ENCODE peak calls at places on chromosomes 6 and 20, in five cellular contexts. One of them, this sample, is unnamed.

GRCh38 chr6:126198581-126198980 is 141.3 kb upstream of the CENPW start:
- DNase-seq in SK-N-SH: no peak
- DNase-seq in MM.1S: no peak
- DNase-seq in Panc1: no peak
- DNase-seq in endothelial cell of umbilical vein: no peak
- DNase-seq in this sample: no peak

GRCh38 chr6:34352305-34352937 is 40.0 kb downstream of the NUDT3 start:
- DNase-seq in SK-N-SH: no peak
- DNase-seq in MM.1S: peak; percentile 51
- DNase-seq in Panc1: no peak
- DNase-seq in endothelial cell of umbilical vein: no peak
- DNase-seq in this sample: peak; percentile 24

GRCh38 chr6:142671791-142672190 is 273.2 kb downstream of the HIVEP2 start:
- DNase-seq in SK-N-SH: no peak
- DNase-seq in MM.1S: no peak
- DNase-seq in Panc1: no peak
- DNase-seq in endothelial cell of umbilical vein: no peak
- DNase-seq in this sample: no peak

GRCh38 chr6:39173276-39173675 is 56.0 kb downstream of the KCNK5 start:
- DNase-seq in SK-N-SH: no peak
- DNase-seq in MM.1S: no peak
- DNase-seq in Panc1: no peak
- DNase-seq in endothelial cell of umbilical vein: no peak
- DNase-seq in this sample: no peak

GRCh38 chr6:170271771-170272314 is 19.0 kb downstream of the DLL1 start:
- DNase-seq in SK-N-SH: no peak
- DNase-seq in MM.1S: peak; percentile 61
- DNase-seq in Panc1: no peak
- DNase-seq in endothelial cell of umbilical vein: no peak
- DNase-seq in this sample: no peak

GRCh38 chr6:162538643-162539064 is 188.9 kb downstream of the PRKN start:
- DNase-seq in SK-N-SH: peak; percentile 80
- DNase-seq in MM.1S: no peak
- DNase-seq in Panc1: no peak
- DNase-seq in endothelial cell of umbilical vein: no peak
- DNase-seq in this sample: no peak

GRCh38 chr6:104639671-104640070 is 220.0 kb downstream of the HACE1 start:
- DNase-seq in SK-N-SH: no peak
- DNase-seq in MM.1S: no peak
- DNase-seq in Panc1: no peak
- DNase-seq in endothelial cell of umbilical vein: peak; percentile 26
- DNase-seq in this sample: no peak

GRCh38 chr20:34024733-34025351 is 31.1 kb downstream of the RALY start:
- DNase-seq in SK-N-SH: no peak
- DNase-seq in MM.1S: peak; percentile 41
- DNase-seq in Panc1: no peak
- DNase-seq in endothelial cell of umbilical vein: no peak
- DNase-seq in this sample: no peak

GRCh38 chr20:37200926-37201826 is 21.8 kb upstream of the MROH8 start:
- DNase-seq in SK-N-SH: no peak
- DNase-seq in MM.1S: no peak
- DNase-seq in Panc1: no peak
- DNase-seq in endothelial cell of umbilical vein: no peak
- DNase-seq in this sample: no peak

GRCh38 chr20:8399963-8400362 is 267.9 kb downstream of the PLCB1 start:
- DNase-seq in SK-N-SH: no peak
- DNase-seq in MM.1S: peak; percentile 83
- DNase-seq in Panc1: no peak
- DNase-seq in endothelial cell of umbilical vein: no peak
- DNase-seq in this sample: no peak

GRCh38 chr6:27684264-27685211 is 211.6 kb upstream of the ZNF184 start:
- DNase-seq in SK-N-SH: peak; percentile 64
- DNase-seq in MM.1S: no peak
- DNase-seq in Panc1: peak; percentile 98
- DNase-seq in endothelial cell of umbilical vein: peak; percentile 49
- DNase-seq in this sample: peak; percentile 95

GRCh38 chr20:46402236-46402886 is 4.1 kb downstream of the ELMO2 start:
- DNase-seq in SK-N-SH: no peak
- DNase-seq in MM.1S: no peak
- DNase-seq in Panc1: no peak
- DNase-seq in endothelial cell of umbilical vein: no peak
- DNase-seq in this sample: no peak

GRCh38 chr6:33289784-33290315 is 449 bp downstream of the PFDN6 start:
- DNase-seq in SK-N-SH: peak; percentile 45
- DNase-seq in MM.1S: no peak
- DNase-seq in Panc1: no peak
- DNase-seq in endothelial cell of umbilical vein: no peak
- DNase-seq in this sample: no peak

GRCh38 chr6:43977404-43978111 is 149.7 kb downstream of the MRPL14 start:
- DNase-seq in SK-N-SH: no peak
- DNase-seq in MM.1S: peak; percentile 85
- DNase-seq in Panc1: no peak
- DNase-seq in endothelial cell of umbilical vein: no peak
- DNase-seq in this sample: no peak

GRCh38 chr6:13373488-13373886 is 45.1 kb upstream of the TBC1D7 start:
- DNase-seq in SK-N-SH: no peak
- DNase-seq in MM.1S: no peak
- DNase-seq in Panc1: no peak
- DNase-seq in endothelial cell of umbilical vein: peak; percentile 67
- DNase-seq in this sample: no peak

GRCh38 chr6:100322886-100323285 is 141.8 kb downstream of the SIM1 start:
- DNase-seq in SK-N-SH: no peak
- DNase-seq in MM.1S: no peak
- DNase-seq in Panc1: no peak
- DNase-seq in endothelial cell of umbilical vein: no peak
- DNase-seq in this sample: no peak

GRCh38 chr6:122751291-122751690 is 28.2 kb upstream of the FABP7 start:
- DNase-seq in SK-N-SH: no peak
- DNase-seq in MM.1S: peak; percentile 32
- DNase-seq in Panc1: no peak
- DNase-seq in endothelial cell of umbilical vein: no peak
- DNase-seq in this sample: no peak

GRCh38 chr20:46252352-46253091 is 55.8 kb downstream of the CDH22 start:
- DNase-seq in SK-N-SH: no peak
- DNase-seq in MM.1S: no peak
- DNase-seq in Panc1: no peak
- DNase-seq in endothelial cell of umbilical vein: no peak
- DNase-seq in this sample: no peak

GRCh38 chr6:43060034-43060754 is 763 bp downstream of the KLC4 start:
- DNase-seq in SK-N-SH: no peak
- DNase-seq in MM.1S: no peak
- DNase-seq in Panc1: no peak
- DNase-seq in endothelial cell of umbilical vein: no peak
- DNase-seq in this sample: peak; percentile 53

GRCh38 chr6:35710241-35710847 is 21.6 kb upstream of the FKBP5 start:
- DNase-seq in SK-N-SH: no peak
- DNase-seq in MM.1S: no peak
- DNase-seq in Panc1: no peak
- DNase-seq in endothelial cell of umbilical vein: no peak
- DNase-seq in this sample: peak; percentile 62

GRCh38 chr6:158631678-158632537 is 12.6 kb downstream of the DYNLT1 start:
- DNase-seq in SK-N-SH: no peak
- DNase-seq in MM.1S: no peak
- DNase-seq in Panc1: no peak
- DNase-seq in endothelial cell of umbilical vein: peak; percentile 97
- DNase-seq in this sample: peak; percentile 48

GRCh38 chr20:45341939-45342862 is 6.0 kb downstream of the SDC4 start:
- DNase-seq in SK-N-SH: peak; percentile 79
- DNase-seq in MM.1S: no peak
- DNase-seq in Panc1: no peak
- DNase-seq in endothelial cell of umbilical vein: peak; percentile 50
- DNase-seq in this sample: peak; percentile 72

GRCh38 chr6:42790549-42791181 is 8.8 kb downstream of the BICRAL start:
- DNase-seq in SK-N-SH: no peak
- DNase-seq in MM.1S: no peak
- DNase-seq in Panc1: no peak
- DNase-seq in endothelial cell of umbilical vein: no peak
- DNase-seq in this sample: no peak

GRCh38 chr20:8808180-8808535 is 260.7 kb upstream of the PLCB4 start:
- DNase-seq in SK-N-SH: no peak
- DNase-seq in MM.1S: no peak
- DNase-seq in Panc1: no peak
- DNase-seq in endothelial cell of umbilical vein: no peak
- DNase-seq in this sample: no peak

GRCh38 chr6:7587631-7588100 is 2.3 kb upstream of the SNRNP48 start:
- DNase-seq in SK-N-SH: no peak
- DNase-seq in MM.1S: no peak
- DNase-seq in Panc1: no peak
- DNase-seq in endothelial cell of umbilical vein: peak; percentile 6
- DNase-seq in this sample: peak; percentile 22

GRCh38 chr6:125316621-125317020 is 14.9 kb upstream of the HDDC2 start:
- DNase-seq in SK-N-SH: no peak
- DNase-seq in MM.1S: no peak
- DNase-seq in Panc1: no peak
- DNase-seq in endothelial cell of umbilical vein: no peak
- DNase-seq in this sample: no peak

GRCh38 chr6:38846844-38847243 is 131.7 kb downstream of the DNAH8 start:
- DNase-seq in SK-N-SH: no peak
- DNase-seq in MM.1S: no peak
- DNase-seq in Panc1: no peak
- DNase-seq in endothelial cell of umbilical vein: no peak
- DNase-seq in this sample: peak; percentile 92

GRCh38 chr6:43146228-43146627 is 24.8 kb upstream of the SRF start:
- DNase-seq in SK-N-SH: no peak
- DNase-seq in MM.1S: no peak
- DNase-seq in Panc1: no peak
- DNase-seq in endothelial cell of umbilical vein: no peak
- DNase-seq in this sample: no peak

GRCh38 chr20:47502271-47502730 is 614 bp downstream of the NCOA3 start:
- DNase-seq in SK-N-SH: no peak
- DNase-seq in MM.1S: peak; percentile 16
- DNase-seq in Panc1: no peak
- DNase-seq in endothelial cell of umbilical vein: no peak
- DNase-seq in this sample: no peak

GRCh38 chr6:106883808-106884262 is 90.7 kb downstream of the CD24 start:
- DNase-seq in SK-N-SH: peak; percentile 49
- DNase-seq in MM.1S: no peak
- DNase-seq in Panc1: no peak
- DNase-seq in endothelial cell of umbilical vein: no peak
- DNase-seq in this sample: peak; percentile 36

GRCh38 chr6:82246802-82247633 is 526 bp downstream of the IBTK start:
- DNase-seq in SK-N-SH: peak; percentile 81
- DNase-seq in MM.1S: peak; percentile 36
- DNase-seq in Panc1: no peak
- DNase-seq in endothelial cell of umbilical vein: peak; percentile 73
- DNase-seq in this sample: peak; percentile 61

GRCh38 chr6:113445201-113445600 is 411.9 kb upstream of the MARCKS start:
- DNase-seq in SK-N-SH: no peak
- DNase-seq in MM.1S: no peak
- DNase-seq in Panc1: no peak
- DNase-seq in endothelial cell of umbilical vein: no peak
- DNase-seq in this sample: no peak

GRCh38 chr6:30287139-30287538 is 39.6 kb upstream of the TRIM39 start:
- DNase-seq in SK-N-SH: no peak
- DNase-seq in MM.1S: no peak
- DNase-seq in Panc1: no peak
- DNase-seq in endothelial cell of umbilical vein: no peak
- DNase-seq in this sample: no peak
- H3K9me3 ChIP-seq in SK-N-SH: peaks cover 35% of the 10 kb centered on the region
- H3K9me3 ChIP-seq in MM.1S: no peaks in the 10 kb centered on the region
- H3K9me3 ChIP-seq in Panc1: peaks cover 49% of the 10 kb centered on the region
- H3K9me3 ChIP-seq in endothelial cell of umbilical vein: peaks cover 9% of the 10 kb centered on the region
- H3K9me3 ChIP-seq in this sample: peaks cover 9% of the 10 kb centered on the region

GRCh38 chr6:150729188-150729748 is 129.6 kb downstream of the PLEKHG1 start:
- DNase-seq in SK-N-SH: no peak
- DNase-seq in MM.1S: no peak
- DNase-seq in Panc1: no peak
- DNase-seq in endothelial cell of umbilical vein: no peak
- DNase-seq in this sample: no peak

GRCh38 chr6:150721411-150722266 is 122.0 kb downstream of the PLEKHG1 start:
- DNase-seq in SK-N-SH: no peak
- DNase-seq in MM.1S: no peak
- DNase-seq in Panc1: no peak
- DNase-seq in endothelial cell of umbilical vein: no peak
- DNase-seq in this sample: no peak

GRCh38 chr6:150723857-150724256 is 124.2 kb downstream of the PLEKHG1 start:
- DNase-seq in SK-N-SH: no peak
- DNase-seq in MM.1S: no peak
- DNase-seq in Panc1: no peak
- DNase-seq in endothelial cell of umbilical vein: no peak
- DNase-seq in this sample: peak; percentile 71

GRCh38 chr6:150723056-150723658 is 123.5 kb downstream of the PLEKHG1 start:
- DNase-seq in SK-N-SH: no peak
- DNase-seq in MM.1S: no peak
- DNase-seq in Panc1: no peak
- DNase-seq in endothelial cell of umbilical vein: no peak
- DNase-seq in this sample: no peak

GRCh38 chr6:150725795-150726194 is 126.1 kb downstream of the PLEKHG1 start:
- DNase-seq in SK-N-SH: no peak
- DNase-seq in MM.1S: no peak
- DNase-seq in Panc1: no peak
- DNase-seq in endothelial cell of umbilical vein: peak; percentile 32
- DNase-seq in this sample: no peak
- H3K27me3 ChIP-seq in SK-N-SH: no peaks in the 10 kb centered on the region
- H3K27me3 ChIP-seq in MM.1S: no peaks in the 10 kb centered on the region
- H3K27me3 ChIP-seq in Panc1: peaks cover 4% of the 10 kb centered on the region
- H3K27me3 ChIP-seq in endothelial cell of umbilical vein: no peaks in the 10 kb centered on the region
- H3K27me3 ChIP-seq in this sample: no peaks in the 10 kb centered on the region

DNA sequence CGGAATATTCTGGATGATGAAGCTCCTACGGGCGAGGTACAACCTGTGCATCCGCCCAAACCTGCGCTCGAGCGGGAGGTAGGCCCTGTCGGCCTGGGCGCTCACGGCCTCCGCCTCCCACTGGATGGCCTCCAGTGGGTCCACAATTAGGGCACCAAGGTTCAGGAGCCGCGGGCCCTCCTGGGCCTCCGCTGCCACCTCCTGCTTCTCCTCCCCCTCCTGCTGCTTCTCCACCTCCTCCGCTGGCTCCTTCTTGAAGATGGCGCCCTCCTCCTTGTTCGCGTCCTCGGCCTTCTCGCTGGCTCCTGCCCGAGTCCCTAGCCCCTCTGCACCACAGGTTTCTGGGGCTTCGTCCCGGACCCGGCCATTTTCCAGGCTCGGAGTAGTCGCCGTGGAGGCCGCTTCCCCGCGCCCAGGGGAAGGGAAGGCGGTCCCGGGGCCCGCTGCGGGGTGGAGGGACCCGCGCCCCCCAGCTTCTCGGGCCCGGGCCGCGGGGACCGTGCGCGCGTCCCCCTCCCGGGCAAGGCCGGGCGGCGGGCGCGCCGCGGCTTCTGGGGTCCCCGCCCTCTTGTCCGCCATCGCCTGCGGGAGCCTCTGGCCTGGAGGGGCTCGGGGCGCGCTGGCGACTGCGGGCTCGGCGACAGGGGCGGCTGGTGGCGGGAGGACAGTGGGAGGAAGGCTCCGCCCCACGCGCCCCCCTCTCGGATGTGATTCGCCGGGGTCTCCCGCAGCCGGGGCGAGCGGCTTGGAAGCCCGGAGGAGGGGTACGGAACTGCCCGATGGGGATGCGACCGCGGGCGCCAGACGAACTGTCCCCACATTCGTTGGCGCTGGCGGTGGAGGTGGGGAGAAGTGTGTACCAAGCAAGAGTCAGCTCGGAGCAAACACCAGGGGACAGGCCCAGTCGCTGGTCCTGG is 17.6 kb downstream of the PLAGL2 start:
- DNase-seq in SK-N-SH: peak; percentile 92
- DNase-seq in MM.1S: no peak
- DNase-seq in Panc1: no peak
- DNase-seq in endothelial cell of umbilical vein: peak; percentile 41
- DNase-seq in this sample: no peak
- H3K27ac ChIP-seq in SK-N-SH: peak overlapping the region; percentile 65
- H3K27ac ChIP-seq in MM.1S: no peak overlapping the region
- H3K27ac ChIP-seq in Panc1: peak overlapping the region; percentile 58
- H3K27ac ChIP-seq in endothelial cell of umbilical vein: peak overlapping the region; percentile 15
- H3K27ac ChIP-seq in this sample: no peak overlapping the region

GRCh38 chr6:9361749-9362148 is 926.4 kb upstream of the SLC35B3 start:
- DNase-seq in SK-N-SH: no peak
- DNase-seq in MM.1S: no peak
- DNase-seq in Panc1: no peak
- DNase-seq in endothelial cell of umbilical vein: no peak
- DNase-seq in this sample: no peak
- H3K9me3 ChIP-seq in SK-N-SH: no peaks in the 10 kb centered on the region
- H3K9me3 ChIP-seq in MM.1S: no peaks in the 10 kb centered on the region
- H3K9me3 ChIP-seq in Panc1: peaks cover 16% of the 10 kb centered on the region
- H3K9me3 ChIP-seq in endothelial cell of umbilical vein: peaks cover 1% of the 10 kb centered on the region
- H3K9me3 ChIP-seq in this sample: no peaks in the 10 kb centered on the region

This sample was measured in PC-3.